ENCODE peak calls at places on chromosome 16, in seven cellular contexts. O is AG08395, F is cerebellar cortex, I is T-helper 17 cell, M is EH, L is nucleus accumbens, S is mucosa of descending colon. Z is an unnamed sample.

GRCh38 chr16:20915733-20916132 is 15.2 kb downstream of the LYRM1 start:
- DNase-seq in O (no peak), F (no peak), I (no peak), M (no peak), L (no peak), S (no peak), Z (no peak)

GRCh38 chr16:66996324-66996982 is 8.1 kb downstream of the CES4A start:
- DNase-seq in O (peak), F (no peak), I (no peak), M (peak), L (peak), S (no peak), Z (peak)

GRCh38 chr16:50102046-50102756 is 36.4 kb downstream of the HEATR3 start:
- DNase-seq in O (peak), F (no peak), I (no peak), M (peak), L (no peak), S (no peak), Z (no peak)

GRCh38 chr16:82033683-82034300 is 1.3 kb upstream of the HSD17B2 start:
- DNase-seq in O (no peak), F (no peak), I (no peak), M (no peak), L (no peak), S (peak), Z (no peak)

GRCh38 chr16:90077757-90078593 is 844 bp upstream of the PRDM7 start:
- DNase-seq in O (peak), F (peak), I (peak), M (no peak), L (no peak), S (peak), Z (no peak)

GRCh38 chr16:3637371-3637923 is 17.0 kb upstream of the DNASE1 start:
- DNase-seq in O (no peak), F (no peak), I (no peak), M (peak), L (no peak), S (no peak), Z (no peak)

GRCh38 chr16:11547517-11547916 is 39.2 kb downstream of the LITAF start:
- DNase-seq in O (no peak), F (no peak), I (no peak), M (no peak), L (peak), S (no peak), Z (no peak)

GRCh38 chr16:50836121-50836541 is 94.2 kb downstream of the CYLD start:
- DNase-seq in O (no peak), F (no peak), I (no peak), M (no peak), L (peak), S (no peak), Z (no peak)

GRCh38 chr16:88430524-88431446 is 22.3 kb upstream of the ZFPM1 start:
- DNase-seq in O (peak), F (no peak), I (peak), M (no peak), L (no peak), S (no peak), Z (no peak)

GRCh38 chr16:4407543-4408322 is 8.7 kb downstream of the CORO7 start:
- DNase-seq in O (peak), F (no peak), I (no peak), M (peak), L (no peak), S (no peak), Z (no peak)

GRCh38 chr16:560701-561412 is 663 bp downstream of the PRR35 start:
- DNase-seq in O (no peak), F (no peak), I (no peak), M (no peak), L (no peak), S (no peak), Z (no peak)

GRCh38 chr16:89920723-89921122 is 2.1 kb downstream of the MC1R start:
- DNase-seq in O (no peak), F (no peak), I (no peak), M (peak), L (no peak), S (peak), Z (no peak)